ENCODE peak calls at places on chromosomes 5 and 9, in five cellular contexts. One of them, this sample, is unnamed.

GRCh38 chr5:93596310-93596675 is 13.3 kb downstream of the NR2F1 start:
- DNase-seq in SK-N-SH: no peak
- DNase-seq in GM12878: no peak
- DNase-seq in IMR-90: no peak
- DNase-seq in K562: no peak
- DNase-seq in this sample: no peak

GRCh38 chr9:20684865-20685696 is 1.0 kb downstream of the FOCAD start:
- DNase-seq in GM12878: no peak
- DNase-seq in IMR-90: peak
- DNase-seq in SK-N-SH: no peak
- DNase-seq in K562: no peak
- DNase-seq in this sample: no peak

GRCh38 chr9:109297899-109298298 is 23.0 kb downstream of the EPB41L4B start:
- DNase-seq in K562: no peak
- DNase-seq in SK-N-SH: no peak
- DNase-seq in IMR-90: peak
- DNase-seq in GM12878: no peak
- DNase-seq in this sample: no peak

GRCh38 chr5:141186897-141187512 is at the start of gene PCDHB9:
- DNase-seq in SK-N-SH: peak
- DNase-seq in IMR-90: peak
- DNase-seq in GM12878: no peak
- DNase-seq in K562: peak
- DNase-seq in this sample: peak

GRCh38 chr9:6938873-6939272 is 181.1 kb downstream of the KDM4C start:
- DNase-seq in K562: no peak
- DNase-seq in IMR-90: peak
- DNase-seq in SK-N-SH: no peak
- DNase-seq in GM12878: no peak
- DNase-seq in this sample: no peak

GRCh38 chr9:35776018-35776417 is 15.4 kb upstream of the NPR2 start:
- DNase-seq in IMR-90: no peak
- DNase-seq in K562: peak
- DNase-seq in GM12878: no peak
- DNase-seq in SK-N-SH: no peak
- DNase-seq in this sample: no peak

GRCh38 chr9:36858805-36859375 is 175.2 kb downstream of the PAX5 start:
- DNase-seq in GM12878: no peak
- DNase-seq in K562: no peak
- DNase-seq in SK-N-SH: no peak
- DNase-seq in IMR-90: no peak
- DNase-seq in this sample: no peak

GRCh38 chr5:9337908-9338307 is 208.0 kb downstream of the SEMA5A start:
- DNase-seq in GM12878: no peak
- DNase-seq in K562: no peak
- DNase-seq in SK-N-SH: no peak
- DNase-seq in IMR-90: peak
- DNase-seq in this sample: no peak

GRCh38 chr5:67215592-67216471 is 19.2 kb upstream of the CD180 start:
- DNase-seq in K562: no peak
- DNase-seq in IMR-90: peak
- DNase-seq in GM12878: peak
- DNase-seq in SK-N-SH: peak
- DNase-seq in this sample: peak

GRCh38 chr5:95846554-95847260 is 24.2 kb upstream of the GLRX start:
- DNase-seq in GM12878: no peak
- DNase-seq in SK-N-SH: peak
- DNase-seq in K562: peak
- DNase-seq in IMR-90: peak
- DNase-seq in this sample: peak

GRCh38 chr9:34250721-34251120 is 71.9 kb downstream of the UBAP1 start:
- DNase-seq in K562: no peak
- DNase-seq in SK-N-SH: no peak
- DNase-seq in IMR-90: no peak
- DNase-seq in GM12878: no peak
- DNase-seq in this sample: no peak

GRCh38 chr5:135714126-135714894 is 120.2 kb upstream of the SLC25A48 start:
- DNase-seq in IMR-90: no peak
- DNase-seq in K562: no peak
- DNase-seq in SK-N-SH: no peak
- DNase-seq in GM12878: no peak
- DNase-seq in this sample: no peak

GRCh38 chr5:136030956-136031611 is 2.3 kb downstream of the TGFBI start:
- DNase-seq in IMR-90: no peak
- DNase-seq in K562: no peak
- DNase-seq in GM12878: peak
- DNase-seq in SK-N-SH: peak
- DNase-seq in this sample: no peak

GRCh38 chr5:180598797-180599589 is 7.7 kb upstream of the SCGB3A1 start:
- DNase-seq in GM12878: no peak
- DNase-seq in SK-N-SH: peak
- DNase-seq in K562: peak
- DNase-seq in IMR-90: no peak
- DNase-seq in this sample: no peak

GRCh38 chr5:74016373-74016772 is 390.4 kb downstream of the ARHGEF28 start:
- DNase-seq in IMR-90: no peak
- DNase-seq in K562: peak
- DNase-seq in SK-N-SH: no peak
- DNase-seq in GM12878: no peak
- DNase-seq in this sample: peak

GRCh38 chr9:78236511-78236950 is 656 bp downstream of the CEP78 start:
- DNase-seq in IMR-90: no peak
- DNase-seq in GM12878: no peak
- DNase-seq in K562: peak
- DNase-seq in SK-N-SH: no peak
- DNase-seq in this sample: peak

GRCh38 chr9:127661342-127661741 is 45.4 kb upstream of the CFAP157 start:
- DNase-seq in SK-N-SH: peak
- DNase-seq in GM12878: no peak
- DNase-seq in IMR-90: no peak
- DNase-seq in K562: no peak
- DNase-seq in this sample: no peak

GRCh38 chr5:158811921-158812320 is 287.8 kb downstream of the EBF1 start:
- DNase-seq in GM12878: no peak
- DNase-seq in K562: no peak
- DNase-seq in SK-N-SH: no peak
- DNase-seq in IMR-90: no peak
- DNase-seq in this sample: no peak

GRCh38 chr5:133478611-133479010 is 133.7 kb downstream of the FSTL4 start:
- DNase-seq in SK-N-SH: no peak
- DNase-seq in IMR-90: no peak
- DNase-seq in GM12878: no peak
- DNase-seq in K562: no peak
- DNase-seq in this sample: no peak

GRCh38 chr5:66903218-66903617 is 293.4 kb downstream of the CD180 start:
- DNase-seq in GM12878: no peak
- DNase-seq in IMR-90: no peak
- DNase-seq in K562: no peak
- DNase-seq in SK-N-SH: no peak
- DNase-seq in this sample: no peak

GRCh38 chr9:27385606-27386005 is 88.7 kb upstream of the EQTN start:
- DNase-seq in GM12878: no peak
- DNase-seq in K562: no peak
- DNase-seq in IMR-90: no peak
- DNase-seq in SK-N-SH: no peak
- DNase-seq in this sample: no peak

GRCh38 chr9:5628530-5629311 is at the start of gene RIC1:
- DNase-seq in GM12878: peak
- DNase-seq in SK-N-SH: peak
- DNase-seq in K562: peak
- DNase-seq in IMR-90: peak
- DNase-seq in this sample: peak

GRCh38 chr9:6576930-6577329 is 68.6 kb downstream of the GLDC start:
- DNase-seq in K562: no peak
- DNase-seq in GM12878: no peak
- DNase-seq in IMR-90: no peak
- DNase-seq in SK-N-SH: no peak
- DNase-seq in this sample: no peak

DNA sequence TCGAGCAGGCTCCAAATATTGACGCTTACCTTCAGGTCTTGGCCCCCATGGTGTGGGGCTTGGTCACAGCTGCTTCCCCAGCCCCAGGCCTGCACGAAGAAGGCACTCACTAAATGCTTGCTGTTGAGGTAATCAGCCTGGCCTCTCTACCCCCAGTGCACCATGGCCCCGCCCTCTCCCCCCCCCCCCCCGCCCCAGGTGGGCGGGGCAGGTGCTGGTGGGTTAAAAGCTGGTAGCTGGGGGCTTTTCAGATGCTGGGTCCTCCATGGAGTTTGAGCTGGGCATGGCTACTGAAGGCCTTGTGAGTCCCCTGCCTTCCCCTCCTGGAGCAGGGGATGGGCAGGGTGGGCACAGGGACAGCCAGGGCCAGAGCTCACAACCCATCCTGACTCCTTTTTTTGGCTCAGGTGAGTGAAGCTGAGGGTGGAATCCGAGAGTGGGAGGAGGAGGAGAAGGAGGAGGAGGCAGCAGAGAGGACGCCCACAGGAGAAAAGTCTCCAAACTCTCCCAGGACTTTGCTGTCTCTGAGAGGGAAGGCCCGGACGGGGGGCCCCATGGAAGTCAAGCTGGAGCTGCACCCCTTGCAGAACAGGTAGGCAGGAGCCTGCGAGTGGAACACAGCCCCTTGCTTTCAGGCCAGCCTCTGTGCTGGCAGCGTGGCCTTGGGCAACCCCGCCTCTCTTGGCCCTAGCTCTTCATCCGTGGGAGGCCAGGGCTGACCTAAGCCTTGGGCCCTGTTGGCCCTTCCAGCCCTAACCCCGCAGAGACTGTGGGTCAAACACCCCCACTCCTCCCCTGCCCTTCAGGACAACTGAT is 4.4 kb upstream of the TSPAN17 start:
- DNase-seq in K562: peak
- DNase-seq in GM12878: no peak
- DNase-seq in IMR-90: no peak
- DNase-seq in SK-N-SH: no peak
- DNase-seq in this sample: no peak
- TF ChIP-seq MXI1 in K562: no peak
- TF ChIP-seq MXI1 in GM12878: no peak
- TF ChIP-seq MXI1 in IMR-90: no peak
- TF ChIP-seq MXI1 in SK-N-SH: no peak
- TF ChIP-seq MXI1 in this sample: no peak

GRCh38 chr9:99103505-99103904 is 1.4 kb upstream of the TGFBR1 start:
- DNase-seq in IMR-90: peak
- DNase-seq in SK-N-SH: no peak
- DNase-seq in K562: no peak
- DNase-seq in GM12878: no peak
- DNase-seq in this sample: no peak

GRCh38 chr9:99103054-99103453 is 1.9 kb upstream of the TGFBR1 start:
- DNase-seq in GM12878: no peak
- DNase-seq in SK-N-SH: no peak
- DNase-seq in K562: no peak
- DNase-seq in IMR-90: peak
- DNase-seq in this sample: no peak

GRCh38 chr9:99105152-99106043 is 485 bp downstream of the TGFBR1 start:
- DNase-seq in SK-N-SH: peak
- DNase-seq in IMR-90: peak
- DNase-seq in K562: peak
- DNase-seq in GM12878: no peak
- DNase-seq in this sample: peak

GRCh38 chr9:99104459-99105151 is at the start of gene TGFBR1:
- DNase-seq in GM12878: peak
- DNase-seq in K562: peak
- DNase-seq in SK-N-SH: peak
- DNase-seq in IMR-90: peak
- DNase-seq in this sample: peak

DNA sequence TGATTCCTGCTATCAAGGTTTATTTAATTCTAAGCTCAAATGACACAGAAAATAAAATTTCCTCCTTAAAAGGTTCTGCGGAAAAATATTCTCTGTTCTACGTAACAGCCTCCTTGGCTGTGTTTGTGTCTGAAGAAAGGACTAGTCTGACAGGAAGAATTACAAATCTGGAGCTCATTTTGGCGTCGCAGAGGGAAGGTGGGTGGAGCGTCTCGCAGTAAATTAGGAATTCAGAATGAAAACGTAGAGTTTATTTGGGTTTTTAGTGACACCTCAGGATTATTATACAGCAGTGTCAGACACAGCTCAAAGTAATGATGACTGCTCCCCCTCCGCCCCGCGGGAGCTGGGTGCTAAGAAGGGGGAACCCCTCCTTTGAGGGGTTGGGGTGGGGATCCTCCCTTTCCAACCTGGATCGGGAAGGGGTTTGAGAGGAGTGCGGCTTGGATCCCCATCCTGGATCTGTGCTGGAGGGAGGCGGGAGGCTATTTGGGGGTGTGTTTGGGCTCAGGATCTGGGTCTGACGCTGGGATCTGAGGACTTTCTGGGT is 929 bp upstream of the TGFBR1 start:
- DNase-seq in IMR-90: peak
- DNase-seq in K562: no peak
- DNase-seq in SK-N-SH: no peak
- DNase-seq in GM12878: no peak
- DNase-seq in this sample: no peak
- TF ChIP-seq MXI1 in IMR-90: no peak
- TF ChIP-seq MXI1 in K562: no peak
- TF ChIP-seq MXI1 in SK-N-SH: no peak
- TF ChIP-seq MXI1 in GM12878: no peak
- TF ChIP-seq MXI1 in this sample: no peak

GRCh38 chr9:114906922-114907571 is 23.3 kb downstream of the TNFSF8 start:
- DNase-seq in GM12878: no peak
- DNase-seq in IMR-90: peak
- DNase-seq in K562: no peak
- DNase-seq in SK-N-SH: peak
- DNase-seq in this sample: peak
- TF ChIP-seq MXI1 in GM12878: no peak
- TF ChIP-seq MXI1 in IMR-90: no peak
- TF ChIP-seq MXI1 in K562: no peak
- TF ChIP-seq MXI1 in SK-N-SH: no peak
- TF ChIP-seq MXI1 in this sample: no peak

DNA sequence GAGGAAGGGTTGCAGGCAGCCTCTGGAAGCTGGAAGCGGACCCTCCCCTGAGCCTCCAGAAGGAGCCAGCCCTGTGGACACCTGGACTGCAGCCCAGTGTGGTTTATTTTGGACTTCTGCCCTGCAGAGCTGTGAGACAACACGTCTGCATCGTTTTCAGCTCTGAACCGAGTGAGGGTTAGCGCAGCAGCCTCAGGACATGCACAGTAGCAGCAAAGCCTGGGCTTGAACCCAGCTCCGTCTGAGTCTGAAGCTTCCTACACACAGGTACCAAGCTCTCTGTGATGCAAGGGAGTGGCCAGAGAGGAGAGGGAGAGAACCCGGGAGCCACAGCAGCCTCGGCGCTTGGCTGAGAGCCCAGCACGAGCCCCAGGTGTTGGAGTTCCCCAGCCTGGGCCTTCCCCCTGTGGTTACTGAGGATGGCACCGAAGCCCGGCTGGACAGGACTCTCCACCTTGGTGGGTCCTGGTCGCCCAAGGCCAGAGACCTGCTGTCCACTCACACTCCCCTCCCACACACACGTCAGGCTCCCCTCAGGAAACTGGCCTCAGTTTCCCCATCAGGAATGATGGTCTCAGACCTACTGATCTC is 128.2 kb downstream of the OLFM1 start:
- DNase-seq in IMR-90: no peak
- DNase-seq in SK-N-SH: peak
- DNase-seq in K562: no peak
- DNase-seq in GM12878: no peak
- DNase-seq in this sample: no peak
- TF ChIP-seq MXI1 in IMR-90: no peak
- TF ChIP-seq MXI1 in SK-N-SH: no peak
- TF ChIP-seq MXI1 in K562: no peak
- TF ChIP-seq MXI1 in GM12878: no peak
- TF ChIP-seq MXI1 in this sample: no peak

This sample was measured in HepG2.